ENCODE peak calls at places on chromosomes 13 and 19, in four cellular contexts. H is IMR-90, N is H1, L is neuronal stem cell. A is an unnamed sample.
A peak's percentile ranks its signal among the peaks of the same experiment; 100 is the strongest.

GRCh38 chr19:13920940-13921744 is 15.1 kb downstream of the CC2D1A start:
- DNase-seq in H (peak; percentile 44), N (no peak), L (no peak), A (peak; percentile 89)

GRCh38 chr19:41323023-41323422 is 13.1 kb downstream of the CCDC97 start:
- DNase-seq in H (peak; percentile 92), N (no peak), L (no peak), A (no peak)

GRCh38 chr19:51127755-51128154 is 3.0 kb downstream of the SIGLEC9 start:
- DNase-seq in H (peak; percentile 47), N (no peak), L (no peak), A (no peak)

GRCh38 chr19:2235396-2236284 is 489 bp downstream of the PLEKHJ1 start:
- DNase-seq in H (no peak), N (no peak), L (no peak), A (peak; percentile 40)

GRCh38 chr13:94705081-94705751 is 7.1 kb downstream of the SOX21 start:
- DNase-seq in H (no peak), N (no peak), L (no peak), A (no peak)

GRCh38 chr13:36758345-36758744 is 60.7 kb upstream of the RFXAP start:
- DNase-seq in H (no peak), N (no peak), L (no peak), A (peak; percentile 25)

GRCh38 chr19:33772102-33772857 is 24.4 kb upstream of the KCTD15 start:
- DNase-seq in H (no peak), N (no peak), L (no peak), A (no peak)

GRCh38 chr19:30783212-30783611 is 411.0 kb downstream of the ZNF536 start:
- DNase-seq in H (no peak), N (no peak), L (no peak), A (no peak)

GRCh38 chr13:27704681-27705080 is 83.0 kb downstream of the POLR1D start:
- DNase-seq in H (no peak), N (no peak), L (no peak), A (no peak)

GRCh38 chr19:41219924-41220567 is 1.0 kb downstream of the AXL start:
- DNase-seq in H (peak; percentile 67), N (no peak), L (no peak), A (peak; percentile 68)

GRCh38 chr19:5141278-5141925 is 172.5 kb downstream of the KDM4B start:
- DNase-seq in H (peak; percentile 45), N (no peak), L (no peak), A (no peak)

GRCh38 chr19:50514346-50515167 is 844 bp upstream of the ASPDH start:
- DNase-seq in H (no peak), N (no peak), L (no peak), A (no peak)

GRCh38 chr13:75326173-75327131 is 155.5 kb downstream of the TBC1D4 start:
- DNase-seq in H (peak; percentile 53), N (no peak), L (no peak), A (peak; percentile 91)

GRCh38 chr13:94110011-94110410 is 369.5 kb downstream of the DCT start:
- DNase-seq in H (peak; percentile 17), N (no peak), L (no peak), A (no peak)

GRCh38 chr19:1363599-1363998 is 20.1 kb upstream of the NDUFS7 start:
- DNase-seq in H (no peak), N (no peak), L (no peak), A (no peak)

GRCh38 chr13:103794526-103794925 is 728.3 kb upstream of the SLC10A2 start:
- DNase-seq in H (no peak), N (no peak), L (no peak), A (peak; percentile 14)

GRCh38 chr13:110274687-110275086 is 32.3 kb downstream of the COL4A1 start:
- DNase-seq in H (no peak), N (no peak), L (no peak), A (peak; percentile 32)

GRCh38 chr13:34750078-34750703 is 191.9 kb upstream of the NBEA start:
- DNase-seq in H (no peak), N (no peak), L (peak; percentile 20), A (peak; percentile 86)

GRCh38 chr13:24982333-24982999 is 113.5 kb upstream of the PABPC3 start:
- DNase-seq in H (no peak), N (no peak), L (no peak), A (no peak)

GRCh38 chr19:47471733-47472457 is at the start of gene SLC8A2:
- DNase-seq in H (peak; percentile 77), N (peak; percentile 70), L (peak; percentile 94), A (peak; percentile 96)

GRCh38 chr19:30504272-30504671 is 132.1 kb downstream of the ZNF536 start:
- DNase-seq in H (no peak), N (no peak), L (no peak), A (no peak)

GRCh38 chr13:48975101-48975925 is at the start of gene FNDC3A:
- DNase-seq in H (peak; percentile 64), N (no peak), L (no peak), A (peak; percentile 90)

GRCh38 chr19:29364999-29365398 is 152.0 kb upstream of the UQCRFS1 start:
- DNase-seq in H (no peak), N (no peak), L (no peak), A (no peak)

GRCh38 chr13:85241045-85241444 is 558.2 kb downstream of the SLITRK6 start:
- DNase-seq in H (peak; percentile 44), N (no peak), L (no peak), A (no peak)

GRCh38 chr13:102291587-102292218 is 110.1 kb downstream of the FGF14 start:
- DNase-seq in H (peak; percentile 27), N (no peak), L (no peak), A (peak; percentile 46)

GRCh38 chr19:10191347-10191746 is 3.4 kb downstream of the DNMT1 start:
- DNase-seq in H (peak; percentile 95), N (no peak), L (no peak), A (no peak)

GRCh38 chr13:20566424-20566916 is 487 bp upstream of the IFT88 start:
- DNase-seq in H (peak; percentile 85), N (peak; percentile 17), L (no peak), A (peak; percentile 90)
- H4K8ac ChIP-seq in H (peak overlapping the region; percentile 83), N (no peak overlapping the region), L (no peak overlapping the region), A (no peak overlapping the region)

DNA sequence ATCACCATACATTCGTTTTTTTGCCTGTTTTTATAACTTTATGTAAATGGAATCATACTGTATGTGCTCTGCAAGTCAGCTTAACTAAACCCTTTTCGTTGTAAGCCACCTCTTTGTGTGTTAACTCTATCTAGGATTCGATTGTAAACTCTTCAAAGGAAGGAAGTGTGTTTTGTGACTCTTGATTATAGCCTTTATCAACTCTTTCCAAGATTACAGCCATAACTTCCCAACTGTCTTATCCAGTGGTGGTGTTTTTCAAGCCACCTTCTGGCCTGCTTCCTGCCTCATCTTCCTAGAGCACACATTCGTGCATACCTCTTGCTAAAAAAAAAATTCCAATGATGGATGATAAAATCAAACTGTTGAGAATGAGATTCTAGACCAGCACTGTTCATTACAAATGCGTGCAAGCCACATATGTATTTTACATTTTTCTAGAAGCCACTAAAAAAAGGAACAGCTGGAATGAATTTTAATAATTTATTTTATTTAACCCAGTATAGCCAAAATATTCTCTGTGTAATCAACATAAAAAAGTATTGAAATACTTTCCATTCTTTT is 12.0 kb upstream of the FBXL3 start:
- DNase-seq in H (no peak), N (no peak), L (no peak), A (no peak)
- H3K4ac ChIP-seq in H (no peak overlapping the region), N (no peak overlapping the region), L (no peak overlapping the region), A (no peak overlapping the region)

DNA sequence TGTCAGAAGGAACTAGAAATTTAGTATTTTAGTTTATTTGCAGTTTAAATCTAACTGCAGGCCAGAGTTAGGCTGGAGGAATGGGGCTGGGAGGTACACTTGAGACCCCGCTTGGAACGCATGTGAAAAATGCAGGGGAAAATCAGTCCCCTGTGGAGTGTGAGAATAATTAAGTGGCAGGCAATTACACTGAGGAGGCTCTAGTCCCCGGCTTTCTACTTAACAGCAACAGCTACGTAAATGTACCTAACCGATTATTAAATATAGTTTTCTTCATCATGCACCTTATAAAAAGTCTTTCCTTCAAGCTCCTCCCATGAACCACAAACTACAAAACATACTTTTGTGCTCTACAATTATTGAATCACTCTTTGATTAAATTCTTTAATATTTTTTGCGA is 808 bp downstream of the ZNF708 start:
- DNase-seq in H (no peak), N (no peak), L (peak; percentile 18), A (peak; percentile 82)
- H2BK5ac ChIP-seq in H (peak overlapping the region; percentile 82), N (no peak overlapping the region), L (no peak overlapping the region), A (no peak overlapping the region)

GRCh38 chr19:17379221-17379631 is 2.1 kb upstream of the PLVAP start:
- DNase-seq in H (no peak), N (no peak), L (no peak), A (peak; percentile 55)
- H4K8ac ChIP-seq in H (no peak overlapping the region), N (peak overlapping the region; percentile 64), L (no peak overlapping the region), A (peak overlapping the region; percentile 7)

A was measured in mesendoderm.